ENCODE peak calls at places on chromosomes 5 and 9, in four cellular contexts. B, U, L and Y are unnamed samples.

GRCh38 chr5:141223112-141223783 is at the start of gene PCDHB14:
- DNase-seq in B (no peak), U (no peak), L (peak; percentile 30), Y (peak; percentile 45)

GRCh38 chr5:34452170-34452828 is 203.8 kb upstream of the RAI14 start:
- DNase-seq in B (no peak), U (no peak), L (peak; percentile 43), Y (no peak)

GRCh38 chr9:127910613-127911205 is 6.1 kb downstream of the ST6GALNAC4 start:
- DNase-seq in B (no peak), U (no peak), L (no peak), Y (no peak)

GRCh38 chr9:95771556-95772280 is 103.8 kb upstream of the ERCC6L2 start:
- DNase-seq in B (no peak), U (no peak), L (no peak), Y (peak; percentile 82)

GRCh38 chr5:41794478-41794877 is 75.7 kb downstream of the OXCT1 start:
- DNase-seq in B (peak; percentile 5), U (no peak), L (peak; percentile 16), Y (peak; percentile 3)

GRCh38 chr9:124835026-124835501 is 18.2 kb upstream of the WDR38 start:
- DNase-seq in B (no peak), U (no peak), L (peak; percentile 34), Y (peak; percentile 36)

GRCh38 chr5:160310910-160311295 is 1.5 kb downstream of the CCNJL start:
- DNase-seq in B (no peak), U (no peak), L (no peak), Y (no peak)

GRCh38 chr5:607541-608285 is 4.4 kb upstream of the CEP72 start:
- DNase-seq in B (no peak), U (peak; percentile 23), L (no peak), Y (no peak)

GRCh38 chr9:14424323-14424722 is 110.4 kb upstream of the NFIB start:
- DNase-seq in B (no peak), U (no peak), L (no peak), Y (no peak)

GRCh38 chr5:7897014-7897600 is 28.2 kb downstream of the MTRR start:
- DNase-seq in B (peak; percentile 44), U (no peak), L (peak; percentile 65), Y (peak; percentile 21)

GRCh38 chr5:104815212-104815611 is 1252.6 kb upstream of the NUDT12 start:
- DNase-seq in B (no peak), U (no peak), L (no peak), Y (no peak)

GRCh38 chr5:95410269-95410668 is 19.1 kb downstream of the FAM81B start:
- DNase-seq in B (no peak), U (no peak), L (no peak), Y (no peak)

GRCh38 chr9:96564217-96564616 is 55.4 kb downstream of the CDC14B start:
- DNase-seq in B (no peak), U (no peak), L (no peak), Y (peak; percentile 14)

GRCh38 chr9:5002811-5003210 is 17.7 kb downstream of the JAK2 start:
- DNase-seq in B (no peak), U (no peak), L (no peak), Y (no peak)

GRCh38 chr5:126508962-126509279 is 85.7 kb downstream of the GRAMD2B start:
- DNase-seq in B (no peak), U (no peak), L (no peak), Y (no peak)

GRCh38 chr5:116788851-116789403 is 214.3 kb upstream of the SEMA6A start:
- DNase-seq in B (no peak), U (no peak), L (no peak), Y (no peak)

GRCh38 chr5:84281383-84281782 is 103.3 kb downstream of the EDIL3 start:
- DNase-seq in B (no peak), U (no peak), L (no peak), Y (no peak)

GRCh38 chr5:140141241-140141640 is 15.5 kb downstream of the IGIP start:
- DNase-seq in B (no peak), U (no peak), L (no peak), Y (no peak)

GRCh38 chr5:141848771-141849370 is 29.3 kb downstream of the PCDH1 start:
- DNase-seq in B (peak; percentile 74), U (no peak), L (peak; percentile 91), Y (peak; percentile 71)

GRCh38 chr5:168865973-168866372 is 286.8 kb upstream of the PANK3 start:
- DNase-seq in B (no peak), U (no peak), L (no peak), Y (no peak)

GRCh38 chr9:91734371-91734981 is 215.6 kb downstream of the ROR2 start:
- DNase-seq in B (peak; percentile 78), U (no peak), L (peak; percentile 73), Y (peak; percentile 13)

GRCh38 chr9:129385615-129385934 is 207.5 kb upstream of the IER5L start:
- DNase-seq in B (no peak), U (no peak), L (no peak), Y (no peak)

GRCh38 chr9:113737414-113738271 is 138.5 kb upstream of the ZNF618 start:
- DNase-seq in B (peak; percentile 60), U (no peak), L (peak; percentile 63), Y (peak; percentile 46)

DNA sequence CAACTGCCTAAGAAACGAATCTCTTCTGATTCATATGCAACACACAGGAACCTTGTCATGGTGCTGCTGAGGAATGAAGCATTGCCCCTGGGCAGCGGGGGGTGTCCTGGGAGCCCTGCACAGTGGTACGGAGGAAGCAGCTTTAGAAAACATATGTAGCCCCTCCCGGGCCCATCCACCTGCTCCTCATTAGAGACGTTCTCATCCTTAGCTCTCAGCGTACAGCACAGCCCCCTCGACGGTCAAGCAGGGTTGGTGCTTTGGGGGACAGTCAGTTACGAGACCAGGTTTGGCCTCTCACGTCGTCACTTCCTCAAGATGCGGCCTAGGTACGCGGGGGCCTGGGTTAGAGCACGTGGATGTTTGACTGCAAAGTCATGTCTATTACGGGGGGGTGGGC is 28.4 kb upstream of the LAMC3 start:
- DNase-seq in B (no peak), U (no peak), L (peak; percentile 29), Y (no peak)
- TF ChIP-seq CHD4 in B (no peak), U (no peak), L (no peak), Y (no peak)

GRCh38 chr5:138469540-138470321 is 4.5 kb downstream of the EGR1 start:
- DNase-seq in B (peak; percentile 35), U (no peak), L (peak; percentile 44), Y (no peak)
- TF ChIP-seq CHD4 in B (no peak), U (no peak), L (no peak), Y (no peak)

DNA sequence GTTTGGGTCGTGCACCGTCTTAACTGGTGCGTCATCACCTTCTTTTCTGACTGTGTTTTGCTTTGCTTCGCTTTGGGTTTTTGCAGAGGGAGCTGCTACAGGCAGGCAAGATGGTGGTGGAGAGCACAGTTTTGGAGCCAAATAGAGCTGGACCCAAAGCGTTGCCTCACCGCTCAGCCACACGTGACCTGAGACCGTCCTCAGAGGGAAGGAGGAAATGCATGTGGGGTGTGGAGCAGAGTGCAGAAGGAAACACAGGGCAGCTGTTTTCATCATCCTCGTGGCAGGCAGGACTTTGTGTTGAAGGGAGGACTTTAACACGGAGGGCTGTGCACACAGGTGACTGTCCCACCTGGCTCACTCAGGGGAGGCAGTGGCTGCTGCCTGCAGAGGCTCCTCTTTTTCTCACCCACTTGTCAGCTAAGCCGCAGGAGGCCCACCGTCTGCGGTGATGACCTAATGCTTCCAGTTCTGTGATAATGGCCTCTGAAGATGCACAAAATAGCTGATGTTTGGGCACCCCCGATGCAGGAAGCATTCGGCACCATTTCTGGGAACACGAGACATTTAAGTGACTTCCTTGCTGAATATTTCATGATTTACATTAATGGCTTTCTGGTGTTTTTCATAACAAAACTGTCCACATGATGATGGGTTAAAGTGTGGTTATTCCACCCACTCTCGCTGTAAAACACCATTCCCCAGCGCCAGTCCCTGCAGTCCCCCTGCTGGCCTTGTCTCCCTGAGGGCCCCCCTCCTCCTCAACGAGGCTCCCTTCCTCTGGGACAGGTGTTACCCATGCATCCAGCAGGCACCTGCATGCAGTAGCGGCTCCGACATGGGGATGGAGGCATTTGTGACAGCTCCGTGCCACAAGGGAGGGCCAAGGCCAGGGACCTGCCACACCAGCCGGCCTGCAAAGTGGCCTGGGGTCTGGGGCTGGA is 12.4 kb upstream of the UBAC1 start:
- DNase-seq in B (no peak), U (no peak), L (no peak), Y (no peak)
- TF ChIP-seq CHD4 in B (no peak), U (no peak), L (no peak), Y (no peak)

GRCh38 chr9:106502930-106503329 is 360.0 kb upstream of the ZNF462 start:
- DNase-seq in B (no peak), U (no peak), L (no peak), Y (no peak)
- TF ChIP-seq CHD4 in B (no peak), U (no peak), L (no peak), Y (no peak)

GRCh38 chr9:116057371-116057770 is 96.2 kb upstream of the PAPPA start:
- DNase-seq in B (no peak), U (no peak), L (no peak), Y (no peak)
- TF ChIP-seq CHD4 in B (no peak), U (no peak), L (no peak), Y (no peak)